ENCODE peak calls at places on chromosomes 16 and 17, in five cellular contexts. S, A, L, I and B are unnamed samples.

GRCh38 chr16:53018834-53019416 is 33.8 kb downstream of the CHD9NB start:
- DNase-seq in S (no peak), A (no peak), L (no peak), I (no peak), B (no peak)

GRCh38 chr17:57898487-57899311 is 48.9 kb upstream of the MRPS23 start:
- DNase-seq in S (peak; percentile 95), A (peak; percentile 86), L (peak; percentile 60), I (peak; percentile 83), B (peak; percentile 75)

GRCh38 chr16:23055481-23055880 is 93.8 kb downstream of the USP31 start:
- DNase-seq in S (no peak), A (no peak), L (no peak), I (no peak), B (no peak)

GRCh38 chr17:38464723-38465419 is 36.6 kb downstream of the ARHGAP23 start:
- DNase-seq in S (no peak), A (no peak), L (no peak), I (peak; percentile 93), B (no peak)

GRCh38 chr17:34173221-34173620 is 81.9 kb upstream of the CCL2 start:
- DNase-seq in S (no peak), A (no peak), L (no peak), I (no peak), B (no peak)

GRCh38 chr17:38720941-38721340 is 9.2 kb upstream of the CISD3 start:
- DNase-seq in S (no peak), A (no peak), L (no peak), I (no peak), B (no peak)

GRCh38 chr17:19338031-19338990 is 24.2 kb downstream of the B9D1 start:
- DNase-seq in S (peak; percentile 93), A (no peak), L (peak; percentile 47), I (peak; percentile 44), B (peak; percentile 86)

GRCh38 chr17:77647531-77647930 is 311.0 kb upstream of the TNRC6C start:
- DNase-seq in S (peak; percentile 21), A (no peak), L (no peak), I (no peak), B (no peak)

GRCh38 chr17:51258756-51259573 is 884 bp downstream of the MBTD1 start:
- DNase-seq in S (peak; percentile 61), A (no peak), L (no peak), I (peak; percentile 23), B (peak; percentile 25)

GRCh38 chr16:21644674-21645073 is 7.7 kb downstream of the IGSF6 start:
- DNase-seq in S (no peak), A (no peak), L (no peak), I (no peak), B (no peak)

GRCh38 chr16:73095885-73096341 is 48.0 kb upstream of the ZFHX3 start:
- DNase-seq in S (no peak), A (no peak), L (no peak), I (no peak), B (no peak)

GRCh38 chr17:19363460-19364035 is 1.0 kb upstream of the B9D1 start:
- DNase-seq in S (no peak), A (no peak), L (no peak), I (no peak), B (no peak)

GRCh38 chr17:29891131-29891530 is 38.9 kb downstream of the SSH2 start:
- DNase-seq in S (no peak), A (no peak), L (no peak), I (no peak), B (no peak)

GRCh38 chr17:29892201-29892600 is 37.8 kb downstream of the SSH2 start:
- DNase-seq in S (no peak), A (no peak), L (no peak), I (no peak), B (no peak)
- H3K4me1 ChIP-seq in S (no peaks in the 10 kb centered on the region), A (no peaks in the 10 kb centered on the region), L (no peaks in the 10 kb centered on the region), I (no peaks in the 10 kb centered on the region), B (no peaks in the 10 kb centered on the region)

GRCh38 chr17:17189559-17189958 is 16.6 kb downstream of the PLD6 start:
- DNase-seq in S (no peak), A (no peak), L (no peak), I (no peak), B (no peak)

GRCh38 chr17:17188586-17188985 is 17.5 kb downstream of the PLD6 start:
- DNase-seq in S (no peak), A (no peak), L (no peak), I (no peak), B (no peak)

GRCh38 chr17:17186051-17186450 is 20.1 kb downstream of the PLD6 start:
- DNase-seq in S (no peak), A (no peak), L (no peak), I (no peak), B (peak; percentile 88)

GRCh38 chr17:17183744-17184143 is 22.4 kb downstream of the PLD6 start:
- DNase-seq in S (no peak), A (no peak), L (no peak), I (no peak), B (no peak)

DNA sequence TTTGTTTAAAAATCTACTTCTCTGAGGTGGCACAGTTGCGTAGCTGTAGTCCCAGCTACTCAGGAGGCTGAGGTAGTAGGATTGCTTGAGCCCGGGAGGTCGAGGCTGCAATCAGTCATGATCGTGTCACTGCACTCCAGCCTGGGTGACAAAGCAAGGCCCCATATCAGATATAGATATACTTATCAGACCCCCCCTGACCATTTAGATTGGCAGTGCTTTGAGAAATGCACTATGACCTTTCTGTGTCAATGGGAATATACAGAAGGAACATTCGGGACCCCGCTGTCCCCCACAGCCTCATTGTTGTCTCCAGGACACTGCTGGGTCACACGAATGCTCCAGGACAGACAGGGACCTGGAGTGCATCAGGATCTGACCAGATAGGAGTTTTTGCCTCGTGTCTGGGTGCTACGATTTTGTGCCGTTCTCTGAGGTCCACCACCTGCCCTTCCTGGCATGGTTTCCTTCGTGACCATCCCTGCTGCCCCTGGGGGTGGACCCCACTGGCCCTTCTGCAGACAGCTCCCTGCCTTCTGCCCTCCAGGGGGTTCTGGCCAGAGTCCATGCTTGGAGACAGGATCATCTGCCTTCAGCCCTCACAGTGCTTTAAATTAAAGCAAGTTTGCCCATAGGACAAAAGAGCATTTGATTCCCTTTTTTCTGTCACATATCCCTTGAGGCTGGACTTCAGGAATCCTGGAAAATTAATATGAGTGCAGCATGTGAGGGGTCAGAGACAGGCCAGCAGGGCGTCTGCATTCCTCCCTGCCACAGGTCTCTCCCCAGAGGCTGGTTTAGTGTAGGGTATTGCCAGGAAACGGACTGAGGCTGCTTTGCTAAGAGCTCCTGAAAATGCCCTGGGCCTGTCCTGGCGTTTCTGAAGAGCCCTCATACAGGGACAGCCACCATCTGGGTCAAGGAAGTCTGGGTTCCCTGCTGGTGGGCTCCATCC is 19.3 kb downstream of the PLD6 start:
- DNase-seq in S (no peak), A (no peak), L (no peak), I (no peak), B (peak; percentile 42)
- H2BK12ac ChIP-seq in S (no peak overlapping the region), A (no peak overlapping the region), L (no peak overlapping the region), I (no peak overlapping the region), B (peak overlapping the region; percentile 78)

DNA sequence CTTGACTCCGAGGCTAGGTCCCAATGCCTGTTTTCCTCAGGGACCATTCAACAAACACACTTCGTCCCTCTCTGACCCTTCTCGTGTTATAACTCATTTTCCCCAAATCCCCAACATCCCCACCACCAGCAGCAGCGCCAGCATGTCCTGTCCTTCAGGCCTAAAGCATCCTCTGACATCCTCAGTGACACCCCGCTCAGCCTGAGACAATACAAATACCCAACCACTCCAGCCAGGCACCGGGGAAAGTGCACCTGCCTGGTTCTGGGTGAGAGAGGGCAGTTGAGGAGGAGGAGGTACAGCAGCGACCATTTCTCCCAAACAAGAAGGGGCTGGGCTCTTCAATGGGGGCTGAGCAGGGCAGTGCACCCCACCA is 4.7 kb downstream of the MNT start:
- DNase-seq in S (no peak), A (no peak), L (no peak), I (no peak), B (no peak)
- H3K27ac ChIP-seq in S (no peak overlapping the region), A (peak overlapping the region; percentile 79), L (no peak overlapping the region), I (peak overlapping the region; percentile 79), B (peak overlapping the region; percentile 91)

GRCh38 chr17:40559954-40560591 is 5.2 kb downstream of the CCR7 start:
- DNase-seq in S (peak; percentile 96), A (peak; percentile 86), L (peak; percentile 79), I (peak; percentile 92), B (peak; percentile 82)
- H3K4me1 ChIP-seq in S (no peaks in the 10 kb centered on the region), A (peaks cover 5% of the 10 kb centered on the region), L (peaks cover 2% of the 10 kb centered on the region), I (peaks cover 21% of the 10 kb centered on the region), B (peaks cover 26% of the 10 kb centered on the region)

GRCh38 chr16:30946671-30947532 is 2.0 kb upstream of the ORAI3 start:
- DNase-seq in S (peak; percentile 44), A (no peak), L (no peak), I (no peak), B (no peak)
- H2BK12ac ChIP-seq in S (no peak overlapping the region), A (peak overlapping the region; percentile 99), L (peak overlapping the region; percentile 96), I (no peak overlapping the region), B (no peak overlapping the region)